ENCODE peak calls at places on chromosomes 1 and 21, in five cellular contexts. V, G, H, M and P are unnamed samples.

GRCh38 chr1:167808690-167809089 is 86.9 kb downstream of the MPZL1 start:
- DNase-seq in M (no peak), H (no peak), V (no peak), G (no peak), P (no peak)

GRCh38 chr1:35619237-35620121 is 21.8 kb downstream of the PSMB2 start:
- DNase-seq in H (no peak), V (no peak), G (no peak), M (no peak), P (no peak)

GRCh38 chr1:226332947-226333346 is 24.0 kb upstream of the LIN9 start:
- DNase-seq in H (no peak), V (no peak), G (no peak), M (no peak), P (peak)

GRCh38 chr1:54952950-54953718 is 27.3 kb upstream of the TMEM61 start:
- DNase-seq in G (peak), V (no peak), M (no peak), H (peak), P (peak)

GRCh38 chr1:1538334-1538733 is 2.1 kb downstream of the TMEM240 start:
- DNase-seq in H (no peak), M (no peak), G (no peak), V (no peak), P (no peak)

GRCh38 chr21:41169701-41170100 is 1.7 kb downstream of the BACE2 start:
- DNase-seq in M (no peak), V (no peak), G (no peak), H (no peak), P (no peak)

GRCh38 chr1:9350011-9350907 is 57.6 kb downstream of the SPSB1 start:
- DNase-seq in V (no peak), M (no peak), H (peak), G (peak), P (peak)

GRCh38 chr1:225813250-225813964 is 3.5 kb downstream of the EPHX1 start:
- DNase-seq in M (no peak), H (peak), G (peak), V (peak), P (no peak)

GRCh38 chr1:186722711-186723309 is 42.6 kb upstream of the PTGS2 start:
- DNase-seq in G (peak), H (peak), V (no peak), M (peak), P (peak)

GRCh38 chr1:155002479-155003226 is at the start of gene ZBTB7B:
- DNase-seq in G (no peak), M (no peak), V (peak), H (peak), P (peak)

GRCh38 chr21:27580276-27580675 is 613.4 kb upstream of the ADAMTS5 start:
- DNase-seq in G (peak), M (no peak), H (peak), V (no peak), P (peak)

GRCh38 chr1:87132664-87133000 is 196.0 kb upstream of the LMO4 start:
- DNase-seq in G (no peak), H (no peak), M (no peak), V (no peak), P (no peak)

GRCh38 chr1:33050221-33051076 is 13.8 kb upstream of the AK2 start:
- DNase-seq in M (peak), V (no peak), G (peak), H (peak), P (peak)

GRCh38 chr21:46038871-46039397 is 57.4 kb downstream of the COL6A1 start:
- DNase-seq in M (no peak), G (peak), H (no peak), V (peak), P (peak)

GRCh38 chr1:16724718-16725438 is 15.4 kb upstream of the RNU1-4 start:
- DNase-seq in G (no peak), M (no peak), H (no peak), V (peak), P (no peak)

GRCh38 chr1:223276029-223276428 is 87.9 kb downstream of the SUSD4 start:
- DNase-seq in H (no peak), M (no peak), G (no peak), V (no peak), P (no peak)

GRCh38 chr1:3019007-3019515 is 2.2 kb upstream of the ACTRT2 start:
- DNase-seq in V (no peak), H (no peak), M (no peak), G (no peak), P (no peak)